ENCODE peak calls at places on chromosomes 6 and 20, in five cellular contexts. One of them, this sample, is unnamed.

GRCh38 chr6:169935861-169936260 is 184.4 kb downstream of the ERMARD start:
- DNase-seq in NCI-H1694 treated with DMSO at 0.1 percent for 48 hours: no peak
- DNase-seq in OCI-LY7: no peak
- DNase-seq in right cardiac atrium: no peak
- DNase-seq in G401: no peak
- DNase-seq in this sample: no peak

GRCh38 chr6:12010635-12011275 is 1.4 kb upstream of the HIVEP1 start:
- DNase-seq in OCI-LY7: peak
- DNase-seq in NCI-H1694 treated with DMSO at 0.1 percent for 48 hours: peak
- DNase-seq in G401: peak
- DNase-seq in right cardiac atrium: peak
- DNase-seq in this sample: peak

GRCh38 chr6:19554356-19555225 is 282.6 kb upstream of the ID4 start:
- DNase-seq in right cardiac atrium: peak
- DNase-seq in OCI-LY7: no peak
- DNase-seq in G401: peak
- DNase-seq in NCI-H1694 treated with DMSO at 0.1 percent for 48 hours: peak
- DNase-seq in this sample: peak

GRCh38 chr20:58714923-58715708 is 22.5 kb downstream of the NPEPL1 start:
- DNase-seq in NCI-H1694 treated with DMSO at 0.1 percent for 48 hours: no peak
- DNase-seq in right cardiac atrium: peak
- DNase-seq in G401: no peak
- DNase-seq in OCI-LY7: no peak
- DNase-seq in this sample: no peak

GRCh38 chr20:38804682-38805501 is 605 bp upstream of the PPP1R16B start:
- DNase-seq in right cardiac atrium: peak
- DNase-seq in G401: no peak
- DNase-seq in OCI-LY7: peak
- DNase-seq in NCI-H1694 treated with DMSO at 0.1 percent for 48 hours: no peak
- DNase-seq in this sample: no peak

GRCh38 chr6:167736486-167737204 is 90.1 kb upstream of the AFDN start:
- DNase-seq in NCI-H1694 treated with DMSO at 0.1 percent for 48 hours: no peak
- DNase-seq in OCI-LY7: no peak
- DNase-seq in G401: no peak
- DNase-seq in right cardiac atrium: no peak
- DNase-seq in this sample: no peak

GRCh38 chr20:36825374-36826104 is 50.4 kb upstream of the TLDC2 start:
- DNase-seq in NCI-H1694 treated with DMSO at 0.1 percent for 48 hours: peak
- DNase-seq in OCI-LY7: no peak
- DNase-seq in G401: peak
- DNase-seq in right cardiac atrium: peak
- DNase-seq in this sample: peak

GRCh38 chr6:35780719-35781118 is at the start of gene CLPSL1:
- DNase-seq in right cardiac atrium: no peak
- DNase-seq in NCI-H1694 treated with DMSO at 0.1 percent for 48 hours: no peak
- DNase-seq in G401: no peak
- DNase-seq in OCI-LY7: no peak
- DNase-seq in this sample: no peak

GRCh38 chr20:21633829-21634228 is 71.6 kb upstream of the PAX1 start:
- DNase-seq in OCI-LY7: peak
- DNase-seq in NCI-H1694 treated with DMSO at 0.1 percent for 48 hours: no peak
- DNase-seq in G401: no peak
- DNase-seq in right cardiac atrium: no peak
- DNase-seq in this sample: no peak

GRCh38 chr6:136783495-136784270 is 8.6 kb downstream of the MAP3K5 start:
- DNase-seq in right cardiac atrium: peak
- DNase-seq in OCI-LY7: peak
- DNase-seq in NCI-H1694 treated with DMSO at 0.1 percent for 48 hours: no peak
- DNase-seq in G401: peak
- DNase-seq in this sample: no peak

GRCh38 chr6:28741363-28741762 is 182.4 kb downstream of the TRIM27 start:
- DNase-seq in NCI-H1694 treated with DMSO at 0.1 percent for 48 hours: no peak
- DNase-seq in G401: no peak
- DNase-seq in right cardiac atrium: no peak
- DNase-seq in OCI-LY7: no peak
- DNase-seq in this sample: no peak

GRCh38 chr6:52573295-52573694 is 3.6 kb downstream of the TRAM2 start:
- DNase-seq in right cardiac atrium: no peak
- DNase-seq in G401: no peak
- DNase-seq in OCI-LY7: no peak
- DNase-seq in NCI-H1694 treated with DMSO at 0.1 percent for 48 hours: no peak
- DNase-seq in this sample: no peak

GRCh38 chr6:157269261-157269794 is 54.0 kb downstream of the TMEM242 start:
- DNase-seq in right cardiac atrium: peak
- DNase-seq in OCI-LY7: no peak
- DNase-seq in NCI-H1694 treated with DMSO at 0.1 percent for 48 hours: no peak
- DNase-seq in G401: peak
- DNase-seq in this sample: no peak

GRCh38 chr6:162856885-162857284 is 129.1 kb downstream of the PACRG start:
- DNase-seq in OCI-LY7: no peak
- DNase-seq in right cardiac atrium: no peak
- DNase-seq in G401: peak
- DNase-seq in NCI-H1694 treated with DMSO at 0.1 percent for 48 hours: peak
- DNase-seq in this sample: peak

GRCh38 chr6:33705268-33705885 is 6.1 kb downstream of the UQCC2 start:
- DNase-seq in OCI-LY7: no peak
- DNase-seq in NCI-H1694 treated with DMSO at 0.1 percent for 48 hours: no peak
- DNase-seq in G401: no peak
- DNase-seq in right cardiac atrium: no peak
- DNase-seq in this sample: no peak

GRCh38 chr6:31615748-31616147 is 714 bp downstream of the AIF1 start:
- DNase-seq in G401: no peak
- DNase-seq in OCI-LY7: peak
- DNase-seq in NCI-H1694 treated with DMSO at 0.1 percent for 48 hours: no peak
- DNase-seq in right cardiac atrium: no peak
- DNase-seq in this sample: no peak

GRCh38 chr20:9474835-9475413 is 39.5 kb upstream of the LAMP5 start:
- DNase-seq in G401: no peak
- DNase-seq in NCI-H1694 treated with DMSO at 0.1 percent for 48 hours: no peak
- DNase-seq in OCI-LY7: no peak
- DNase-seq in right cardiac atrium: no peak
- DNase-seq in this sample: no peak

GRCh38 chr6:164812706-164813105 is 496.7 kb downstream of the C6orf118 start:
- DNase-seq in right cardiac atrium: no peak
- DNase-seq in NCI-H1694 treated with DMSO at 0.1 percent for 48 hours: no peak
- DNase-seq in G401: no peak
- DNase-seq in OCI-LY7: no peak
- DNase-seq in this sample: no peak

GRCh38 chr20:32877507-32877906 is 18.8 kb downstream of the EFCAB8 start:
- DNase-seq in G401: no peak
- DNase-seq in OCI-LY7: no peak
- DNase-seq in NCI-H1694 treated with DMSO at 0.1 percent for 48 hours: no peak
- DNase-seq in right cardiac atrium: no peak
- DNase-seq in this sample: no peak

GRCh38 chr6:152300517-152300916 is 336.6 kb downstream of the SYNE1 start:
- DNase-seq in NCI-H1694 treated with DMSO at 0.1 percent for 48 hours: no peak
- DNase-seq in G401: peak
- DNase-seq in right cardiac atrium: no peak
- DNase-seq in OCI-LY7: peak
- DNase-seq in this sample: no peak